ENCODE peak calls at places on chromosomes 1 and 21, in five cellular contexts. N is Calu3; H is stimulated activated CD4-positive, alpha-beta T cell treated with anti-CD3 and anti-CD28 coated beads, Interleukin-1b, Interleukin-23, amount 100 ng/mL, for 48 hours; J is GM06990; O is K562. S is an unnamed sample.

GRCh38 chr1:156291226-156292061 is 4.0 kb downstream of the GLMP start:
- DNase-seq in N (peak; percentile 92), H (peak; percentile 26), J (peak; percentile 62), O (peak; percentile 42), S (peak; percentile 98)

GRCh38 chr1:107831921-107832320 is 133.1 kb downstream of the VAV3 start:
- DNase-seq in N (no peak), H (no peak), J (no peak), O (no peak), S (no peak)

GRCh38 chr1:17610085-17610484 is 70.6 kb downstream of the ARHGEF10L start:
- DNase-seq in N (no peak), H (no peak), J (no peak), O (no peak), S (no peak)

GRCh38 chr1:47934243-47934805 is 62.9 kb downstream of the TRABD2B start:
- DNase-seq in N (no peak), H (no peak), J (no peak), O (no peak), S (no peak)

GRCh38 chr1:97340951-97341350 is 579.9 kb downstream of the DPYD start:
- DNase-seq in N (no peak), H (no peak), J (no peak), O (no peak), S (no peak)

GRCh38 chr1:156527584-156527983 is 27.0 kb upstream of the MEF2D start:
- DNase-seq in N (no peak), H (no peak), J (no peak), O (no peak), S (no peak)

GRCh38 chr1:219415433-219415832 is 197.5 kb downstream of the ZC3H11B start:
- DNase-seq in N (no peak), H (no peak), J (no peak), O (no peak), S (no peak)

GRCh38 chr1:2950926-2951305 is 70.4 kb upstream of the ACTRT2 start:
- DNase-seq in N (no peak), H (no peak), J (no peak), O (no peak), S (no peak)

GRCh38 chr1:25520446-25521061 is 22.9 kb upstream of the LDLRAP1 start:
- DNase-seq in N (peak; percentile 53), H (peak; percentile 65), J (no peak), O (peak; percentile 68), S (peak; percentile 49)

GRCh38 chr1:186178426-186179043 is 196.5 kb downstream of the TPR start:
- DNase-seq in N (no peak), H (no peak), J (peak; percentile 32), O (no peak), S (no peak)

GRCh38 chr1:225746361-225747179 is 31.1 kb upstream of the SRP9 start:
- DNase-seq in N (peak; percentile 81), H (no peak), J (no peak), O (no peak), S (peak; percentile 81)

GRCh38 chr21:39066829-39067785 is 116.1 kb downstream of the PSMG1 start:
- DNase-seq in N (no peak), H (no peak), J (no peak), O (no peak), S (no peak)

GRCh38 chr1:91604632-91605031 is 104.0 kb downstream of the CDC7 start:
- DNase-seq in N (no peak), H (no peak), J (no peak), O (no peak), S (no peak)

GRCh38 chr1:41892211-41892840 is 26.4 kb downstream of the HIVEP3 start:
- DNase-seq in N (no peak), H (no peak), J (no peak), O (no peak), S (no peak)

GRCh38 chr1:204633665-204634064 is 51.9 kb downstream of the LRRN2 start:
- DNase-seq in N (no peak), H (no peak), J (no peak), O (no peak), S (no peak)